ENCODE peak calls at places on chromosomes 3 and 15, in eight cellular contexts. N is HCT116; W is AG09309; P is neural progenitor cell; B is CD4-positive, CD25-positive, alpha-beta regulatory T cell; S is CD8-positive, alpha-beta T cell; M is DND-41; Q is IMR-90. F is an unnamed sample.

GRCh38 chr15:63107895-63108546 is 13.6 kb upstream of the LACTB start:
- DNase-seq in N (no peak), W (peak), P (no peak), B (no peak), S (no peak), M (no peak), Q (peak), F (peak)

GRCh38 chr3:12940854-12941253 is 99.5 kb upstream of the RPL32 start:
- DNase-seq in N (no peak), W (no peak), P (no peak), B (no peak), S (no peak), M (no peak), Q (no peak), F (no peak)

GRCh38 chr3:122835590-122835989 is 40.7 kb downstream of the SLC49A4 start:
- DNase-seq in N (no peak), W (no peak), P (no peak), B (no peak), S (no peak), M (no peak), Q (no peak), F (no peak)

GRCh38 chr3:178907081-178907480 is 164.5 kb downstream of the ZMAT3 start:
- DNase-seq in N (no peak), W (no peak), P (no peak), B (no peak), S (no peak), M (no peak), Q (no peak), F (no peak)

GRCh38 chr15:59169337-59169736 is 37.3 kb upstream of the LDHAL6B start:
- DNase-seq in N (no peak), W (peak), P (no peak), B (no peak), S (no peak), M (no peak), Q (peak), F (peak)

GRCh38 chr15:78457101-78457500 is 19.1 kb downstream of the IREB2 start:
- DNase-seq in N (no peak), W (peak), P (no peak), B (no peak), S (no peak), M (no peak), Q (peak), F (peak)

GRCh38 chr3:73448761-73449290 is 175.9 kb downstream of the PDZRN3 start:
- DNase-seq in N (no peak), W (no peak), P (no peak), B (no peak), S (no peak), M (no peak), Q (no peak), F (no peak)

GRCh38 chr15:80596521-80596976 is 98.6 kb upstream of the ABHD17C start:
- DNase-seq in N (peak), W (no peak), P (no peak), B (no peak), S (no peak), M (no peak), Q (peak), F (no peak)

GRCh38 chr15:101017935-101018849 is 99.0 kb downstream of the LRRK1 start:
- DNase-seq in N (no peak), W (peak), P (no peak), B (no peak), S (no peak), M (no peak), Q (peak), F (no peak)

GRCh38 chr15:65952425-65953053 is 83.2 kb downstream of the RAB11A start:
- DNase-seq in N (no peak), W (peak), P (peak), B (peak), S (no peak), M (peak), Q (peak), F (no peak)

GRCh38 chr3:102141913-102142210 is 292.5 kb downstream of the NFKBIZ start:
- DNase-seq in N (no peak), W (no peak), P (no peak), B (no peak), S (no peak), M (no peak), Q (no peak), F (no peak)

GRCh38 chr15:61994216-61994615 is 66.0 kb downstream of the VPS13C start:
- DNase-seq in N (no peak), W (peak), P (no peak), B (no peak), S (no peak), M (no peak), Q (peak), F (peak)

GRCh38 chr3:141399979-141400971 is 32.0 kb downstream of the ZBTB38 start:
- DNase-seq in N (no peak), W (no peak), P (peak), B (peak), S (no peak), M (no peak), Q (no peak), F (no peak)

GRCh38 chr3:152352559-152352958 is 83.8 kb downstream of the MBNL1 start:
- DNase-seq in N (no peak), W (no peak), P (peak), B (no peak), S (no peak), M (no peak), Q (no peak), F (no peak)

GRCh38 chr15:85750319-85750806 is 44.4 kb downstream of the KLHL25 start:
- DNase-seq in N (no peak), W (no peak), P (peak), B (no peak), S (no peak), M (no peak), Q (peak), F (no peak)

GRCh38 chr3:63872135-63872924 is 8.7 kb downstream of the ATXN7 start:
- DNase-seq in N (peak), W (peak), P (no peak), B (no peak), S (no peak), M (no peak), Q (peak), F (peak)

GRCh38 chr15:70258369-70259029 is 160.8 kb upstream of the TLE3 start:
- DNase-seq in N (no peak), W (no peak), P (no peak), B (peak), S (peak), M (peak), Q (no peak), F (no peak)

GRCh38 chr15:42133892-42134502 is 22.4 kb downstream of the PLA2G4F start:
- DNase-seq in N (peak), W (no peak), P (peak), B (peak), S (peak), M (peak), Q (peak), F (no peak)

GRCh38 chr3:108833616-108834015 is 11.0 kb downstream of the TRAT1 start:
- DNase-seq in N (no peak), W (no peak), P (no peak), B (no peak), S (no peak), M (no peak), Q (no peak), F (no peak)

GRCh38 chr15:55835866-55836265 is 92.9 kb upstream of the PRTG start:
- DNase-seq in N (no peak), W (no peak), P (no peak), B (no peak), S (no peak), M (no peak), Q (no peak), F (no peak)

GRCh38 chr3:195767792-195768191 is 43.9 kb downstream of the MUC4 start:
- DNase-seq in N (no peak), W (no peak), P (no peak), B (no peak), S (no peak), M (no peak), Q (no peak), F (no peak)

GRCh38 chr3:42519568-42519962 is 17.1 kb downstream of the VIPR1 start:
- DNase-seq in N (no peak), W (no peak), P (no peak), B (no peak), S (no peak), M (no peak), Q (no peak), F (no peak)

GRCh38 chr3:117644203-117644602 is 934.6 kb downstream of the TUSC7 start:
- DNase-seq in N (no peak), W (no peak), P (no peak), B (no peak), S (no peak), M (no peak), Q (no peak), F (no peak)

GRCh38 chr3:183664913-183665381 is 29.5 kb downstream of the KLHL24 start:
- DNase-seq in N (no peak), W (no peak), P (no peak), B (no peak), S (no peak), M (no peak), Q (peak), F (peak)

GRCh38 chr3:148790841-148791240 is 36.8 kb upstream of the CPB1 start:
- DNase-seq in N (no peak), W (no peak), P (no peak), B (no peak), S (no peak), M (no peak), Q (no peak), F (no peak)

GRCh38 chr3:190534986-190535385 is 21.1 kb downstream of the IL1RAP start:
- DNase-seq in N (no peak), W (no peak), P (no peak), B (peak), S (no peak), M (no peak), Q (no peak), F (no peak)

GRCh38 chr15:89057506-89058133 is 30.6 kb upstream of the ABHD2 start:
- DNase-seq in N (peak), W (no peak), P (peak), B (peak), S (peak), M (peak), Q (peak), F (peak)

GRCh38 chr3:152389316-152389934 is 120.7 kb downstream of the MBNL1 start:
- DNase-seq in N (no peak), W (no peak), P (no peak), B (no peak), S (no peak), M (no peak), Q (no peak), F (no peak)

GRCh38 chr3:141877911-141878310 is 1.5 kb downstream of the ATP1B3 start:
- DNase-seq in N (no peak), W (no peak), P (peak), B (peak), S (no peak), M (peak), Q (peak), F (no peak)

GRCh38 chr15:64944961-64945360 is 33.3 kb downstream of the ANKDD1A start:
- DNase-seq in N (no peak), W (no peak), P (no peak), B (no peak), S (no peak), M (no peak), Q (no peak), F (no peak)

GRCh38 chr15:95989392-95989791 is 341.1 kb upstream of the NR2F2 start:
- DNase-seq in N (no peak), W (no peak), P (no peak), B (no peak), S (no peak), M (no peak), Q (no peak), F (no peak)

GRCh38 chr15:31440754-31441298 is 114.2 kb downstream of the KLF13 start:
- DNase-seq in N (no peak), W (no peak), P (peak), B (peak), S (peak), M (no peak), Q (peak), F (no peak)

GRCh38 chr15:64010719-64011118 is 35.6 kb downstream of the DAPK2 start:
- DNase-seq in N (peak), W (peak), P (no peak), B (peak), S (peak), M (peak), Q (peak), F (no peak)

GRCh38 chr3:14289590-14290453 is 111.2 kb downstream of the LSM3 start:
- DNase-seq in N (no peak), W (peak), P (no peak), B (no peak), S (no peak), M (no peak), Q (peak), F (peak)

GRCh38 chr3:31189971-31190370 is 295.5 kb upstream of the GADL1 start:
- DNase-seq in N (no peak), W (no peak), P (no peak), B (no peak), S (no peak), M (no peak), Q (no peak), F (no peak)

GRCh38 chr3:9770276-9770812 is 597 bp upstream of the CAMK1 start:
- DNase-seq in N (no peak), W (no peak), P (no peak), B (no peak), S (no peak), M (no peak), Q (no peak), F (no peak)
- H3K4me3 ChIP-seq in N (peak), W (peak), P (peak), B (peak), S (peak), M (no peak), Q (peak), F (peak)

GRCh38 chr3:98746122-98746521 is 17.0 kb upstream of the ST3GAL6 start:
- DNase-seq in N (no peak), W (no peak), P (no peak), B (no peak), S (no peak), M (no peak), Q (no peak), F (no peak)

GRCh38 chr3:98743071-98743470 is 20.1 kb upstream of the ST3GAL6 start:
- DNase-seq in N (no peak), W (no peak), P (no peak), B (no peak), S (no peak), M (no peak), Q (no peak), F (no peak)

GRCh38 chr3:98746882-98747281 is 16.3 kb upstream of the ST3GAL6 start:
- DNase-seq in N (no peak), W (no peak), P (peak), B (no peak), S (no peak), M (no peak), Q (no peak), F (no peak)

GRCh38 chr3:98744283-98744682 is 18.9 kb upstream of the ST3GAL6 start:
- DNase-seq in N (no peak), W (no peak), P (no peak), B (no peak), S (no peak), M (no peak), Q (no peak), F (no peak)

DNA sequence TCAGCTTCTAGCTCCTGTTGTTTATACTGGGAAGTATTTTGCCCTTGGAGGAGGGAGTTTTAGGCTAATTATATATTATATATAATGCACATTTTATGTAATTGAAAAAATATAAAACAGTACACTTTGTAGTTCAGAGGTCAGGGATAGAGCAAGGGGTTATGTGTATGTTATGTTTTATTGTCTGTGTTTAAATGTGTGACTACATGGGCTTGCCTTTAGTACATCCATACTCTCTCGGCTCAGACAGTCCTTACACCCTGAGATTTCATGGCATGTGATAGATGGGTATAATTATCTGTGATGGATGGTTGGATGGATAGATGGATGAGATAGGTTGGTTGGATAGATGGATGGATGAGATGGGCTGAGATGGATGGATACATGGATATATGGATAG is 17.4 kb upstream of the ST3GAL6 start:
- DNase-seq in N (no peak), W (no peak), P (no peak), B (no peak), S (no peak), M (no peak), Q (no peak), F (no peak)
- H3K4me3 ChIP-seq in N (no peak), W (no peak), P (no peak), B (no peak), S (no peak), M (no peak), Q (no peak), F (no peak)

GRCh38 chr15:67253103-67253502 is 1.4 kb downstream of the AAGAB start:
- DNase-seq in N (no peak), W (no peak), P (no peak), B (no peak), S (no peak), M (no peak), Q (no peak), F (no peak)
- H3K4me3 ChIP-seq in N (peak), W (peak), P (peak), B (peak), S (no peak), M (no peak), Q (no peak), F (peak)

GRCh38 chr3:182621435-182622240 is 171.7 kb upstream of the ATP11B start:
- DNase-seq in N (no peak), W (no peak), P (peak), B (no peak), S (no peak), M (no peak), Q (no peak), F (no peak)
- H3K4me3 ChIP-seq in N (no peak), W (no peak), P (no peak), B (no peak), S (no peak), M (no peak), Q (no peak), F (no peak)

DNA sequence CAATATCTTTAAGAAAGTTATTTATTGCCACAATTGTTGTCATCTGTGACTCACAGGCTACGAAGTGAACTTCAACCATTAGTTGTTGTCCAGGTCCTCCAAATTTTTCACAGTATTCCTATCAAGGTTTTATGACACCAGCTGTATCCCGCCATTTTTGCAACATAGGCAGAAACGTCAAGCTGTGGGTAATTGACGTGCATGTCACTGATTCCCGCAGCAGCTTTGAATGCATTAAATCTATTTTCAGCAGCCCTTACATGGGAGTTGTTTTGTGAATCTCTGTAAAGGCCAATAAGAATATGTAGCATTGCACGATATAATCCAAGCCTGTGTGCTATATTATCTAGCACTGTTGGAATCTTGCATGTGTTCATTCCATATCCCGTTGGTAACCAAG is 109.1 kb upstream of the TOPAZ1 start:
- DNase-seq in N (no peak), W (no peak), P (no peak), B (no peak), S (no peak), M (no peak), Q (no peak), F (no peak)
- H3K4me3 ChIP-seq in N (no peak), W (no peak), P (no peak), B (no peak), S (no peak), M (no peak), Q (no peak), F (no peak)

GRCh38 chr3:71245971-71246860 is 337.3 kb downstream of the FOXP1 start:
- DNase-seq in N (no peak), W (no peak), P (peak), B (no peak), S (no peak), M (no peak), Q (no peak), F (no peak)
- H3K4me3 ChIP-seq in N (no peak), W (no peak), P (no peak), B (no peak), S (no peak), M (no peak), Q (no peak), F (peak)